ENCODE peak calls at places on chromosomes 6 and 20, in eight cellular contexts. J is ELF-1, O is Ammon's horn, W is non-pigmented ciliary epithelial cell, Z is left ventricle myocardium superior, P is activated gamma-delta T cell treated with Interleukin-2 at 50 U/mL for 16 hours, A is NAMALWA, V is fibroblast of mammary gland. I is an unnamed sample.

GRCh38 chr20:9353916-9354276 is 160.5 kb upstream of the LAMP5 start:
- DNase-seq in J (no peak), O (no peak), W (no peak), Z (no peak), P (no peak), A (no peak), V (peak; percentile 44), I (no peak)

GRCh38 chr6:159056432-159056831 is 11.6 kb upstream of the TAGAP start:
- DNase-seq in J (no peak), O (no peak), W (no peak), Z (no peak), P (no peak), A (no peak), V (no peak), I (no peak)

GRCh38 chr6:140380371-140381218 is 1006.1 kb upstream of the CITED2 start:
- DNase-seq in J (no peak), O (no peak), W (no peak), Z (no peak), P (no peak), A (no peak), V (peak; percentile 48), I (no peak)

GRCh38 chr6:43990275-43990626 is 137.0 kb downstream of the MRPL14 start:
- DNase-seq in J (no peak), O (no peak), W (no peak), Z (peak; percentile 71), P (no peak), A (no peak), V (peak; percentile 27), I (peak; percentile 25)

GRCh38 chr6:153129873-153130514 is 1.1 kb downstream of the RGS17 start:
- DNase-seq in J (peak; percentile 42), O (peak; percentile 15), W (no peak), Z (peak; percentile 23), P (no peak), A (no peak), V (no peak), I (peak; percentile 62)

GRCh38 chr6:74932214-74932923 is 273.5 kb downstream of the COL12A1 start:
- DNase-seq in J (no peak), O (no peak), W (no peak), Z (no peak), P (no peak), A (no peak), V (no peak), I (no peak)

GRCh38 chr6:25456249-25456648 is 177.1 kb downstream of the CARMIL1 start:
- DNase-seq in J (no peak), O (no peak), W (no peak), Z (no peak), P (no peak), A (no peak), V (peak; percentile 31), I (no peak)

GRCh38 chr6:27358786-27359185 is 29.8 kb upstream of the ZNF391 start:
- DNase-seq in J (no peak), O (no peak), W (no peak), Z (no peak), P (no peak), A (no peak), V (no peak), I (no peak)

GRCh38 chr20:49340161-49340966 is 62.5 kb upstream of the ZNFX1 start:
- DNase-seq in J (no peak), O (no peak), W (no peak), Z (peak; percentile 47), P (no peak), A (no peak), V (peak; percentile 7), I (no peak)

GRCh38 chr6:61894536-61894935 is 391.5 kb downstream of the KHDRBS2 start:
- DNase-seq in J (no peak), O (no peak), W (no peak), Z (no peak), P (no peak), A (no peak), V (no peak), I (no peak)

GRCh38 chr6:149235130-149235561 is 82.4 kb upstream of the TAB2 start:
- DNase-seq in J (no peak), O (peak; percentile 54), W (peak; percentile 90), Z (no peak), P (no peak), A (no peak), V (peak; percentile 95), I (no peak)

GRCh38 chr6:33976425-33977360 is 169.2 kb downstream of the GRM4 start:
- DNase-seq in J (no peak), O (no peak), W (no peak), Z (no peak), P (no peak), A (no peak), V (no peak), I (no peak)

GRCh38 chr6:149079911-149080501 is 237.5 kb upstream of the TAB2 start:
- DNase-seq in J (peak; percentile 41), O (peak; percentile 48), W (no peak), Z (peak; percentile 79), P (no peak), A (no peak), V (peak; percentile 82), I (no peak)

GRCh38 chr6:105839266-105839665 is 246.9 kb upstream of the PRDM1 start:
- DNase-seq in J (no peak), O (no peak), W (no peak), Z (no peak), P (no peak), A (no peak), V (peak; percentile 59), I (no peak)

GRCh38 chr6:23349521-23350147 is 776.4 kb upstream of the NRSN1 start:
- DNase-seq in J (no peak), O (no peak), W (peak; percentile 77), Z (no peak), P (no peak), A (no peak), V (peak; percentile 93), I (no peak)

GRCh38 chr6:34092631-34093030 is 53.3 kb downstream of the GRM4 start:
- DNase-seq in J (peak; percentile 22), O (no peak), W (no peak), Z (no peak), P (no peak), A (no peak), V (no peak), I (no peak)

GRCh38 chr6:111565316-111566221 is 40.1 kb downstream of the TRAF3IP2 start:
- DNase-seq in J (peak; percentile 71), O (no peak), W (no peak), Z (no peak), P (no peak), A (peak; percentile 88), V (no peak), I (peak; percentile 77)

GRCh38 chr20:37699202-37699601 is 5.4 kb downstream of the CTNNBL1 start:
- DNase-seq in J (no peak), O (no peak), W (no peak), Z (no peak), P (no peak), A (no peak), V (no peak), I (no peak)

I was measured in H7.